ENCODE peak calls at places on chromosomes 11 and 22, in four cellular contexts. O, L, M and A are unnamed samples.

GRCh38 chr11:70511345-70511744 is 113.0 kb downstream of the CTTN start:
- DNase-seq in M (no peak), O (no peak), L (no peak), A (no peak)

GRCh38 chr11:79762271-79762935 is 321.6 kb upstream of the TENM4 start:
- DNase-seq in O (no peak), M (no peak), L (peak), A (no peak)

GRCh38 chr11:31809543-31809856 is 1.6 kb downstream of the PAX6 start:
- DNase-seq in M (no peak), O (no peak), L (no peak), A (no peak)

GRCh38 chr11:102007567-102008437 is 39.4 kb upstream of the CFAP300 start:
- DNase-seq in O (no peak), L (peak), M (no peak), A (peak)

GRCh38 chr11:34840736-34841386 is 75.3 kb downstream of the APIP start:
- DNase-seq in O (no peak), M (no peak), L (no peak), A (no peak)

GRCh38 chr22:35380537-35381423 is at the start of gene HMOX1:
- DNase-seq in L (peak), M (peak), O (peak), A (peak)

GRCh38 chr11:118606157-118606843 is 1.1 kb upstream of the PHLDB1 start:
- DNase-seq in L (no peak), O (no peak), M (no peak), A (no peak)

GRCh38 chr11:69040581-69041260 is 8.0 kb upstream of the TPCN2 start:
- DNase-seq in L (no peak), O (no peak), M (no peak), A (no peak)

GRCh38 chr22:50304528-50305392 is 2.7 kb downstream of the PLXNB2 start:
- DNase-seq in O (no peak), M (no peak), L (no peak), A (no peak)

GRCh38 chr11:11411401-11411985 is 58.4 kb upstream of the CSNK2A3 start:
- DNase-seq in O (no peak), L (no peak), M (no peak), A (no peak)

GRCh38 chr11:82930734-82931133 is 29.2 kb downstream of the DDIAS start:
- DNase-seq in O (no peak), L (no peak), M (no peak), A (no peak)

GRCh38 chr11:86079421-86079820 is 10.5 kb upstream of the PICALM start:
- DNase-seq in L (no peak), O (no peak), M (no peak), A (no peak)

GRCh38 chr11:90701040-90701439 is 478.2 kb upstream of the CHORDC1 start:
- DNase-seq in M (no peak), O (no peak), L (no peak), A (no peak)

GRCh38 chr11:32794439-32794838 is at the start of gene CCDC73:
- DNase-seq in M (no peak), L (no peak), O (no peak), A (no peak)

GRCh38 chr22:44645083-44645482 is 56.9 kb upstream of the PRR5 start:
- DNase-seq in O (no peak), L (no peak), M (no peak), A (no peak)

GRCh38 chr11:120863359-120863758 is 160.5 kb upstream of the TBCEL start:
- DNase-seq in O (no peak), L (no peak), M (no peak), A (no peak)

GRCh38 chr11:27211370-27212127 is 151.5 kb downstream of the CCDC34 start:
- DNase-seq in L (peak), M (no peak), O (no peak), A (no peak)

GRCh38 chr11:23765862-23766261 is 731.0 kb upstream of the LUZP2 start:
- DNase-seq in L (no peak), O (no peak), M (no peak), A (no peak)

GRCh38 chr22:49855491-49855911 is 1.9 kb downstream of the ZBED4 start:
- DNase-seq in L (no peak), O (no peak), M (no peak), A (no peak)

GRCh38 chr11:102010776-102011500 is 36.3 kb upstream of the CFAP300 start:
- DNase-seq in O (no peak), L (peak), M (peak), A (no peak)

GRCh38 chr11:16001899-16002426 is 354.4 kb downstream of the SOX6 start:
- DNase-seq in M (no peak), L (peak), O (no peak), A (no peak)

GRCh38 chr11:64271339-64272132 is 12.9 kb downstream of the BAD start:
- DNase-seq in O (peak), M (peak), L (peak), A (peak)

GRCh38 chr11:117657801-117658200 is 139.2 kb downstream of the DSCAML1 start:
- DNase-seq in O (peak), M (no peak), L (peak), A (no peak)

GRCh38 chr11:1460396-1460795 is 26.2 kb downstream of the MOB2 start:
- DNase-seq in L (no peak), M (peak), O (peak), A (no peak)

GRCh38 chr11:57001674-57002401 is 13.1 kb downstream of the OR5AK2 start:
- DNase-seq in L (no peak), M (no peak), O (no peak), A (no peak)

GRCh38 chr11:638616-639323 is 1.7 kb downstream of the DRD4 start:
- DNase-seq in O (no peak), M (no peak), L (no peak), A (no peak)

GRCh38 chr22:27581241-27581640 is 220.3 kb downstream of the MN1 start:
- DNase-seq in M (no peak), L (no peak), O (no peak), A (no peak)

GRCh38 chr11:34080609-34081008 is 24.8 kb upstream of the NAT10 start:
- DNase-seq in L (no peak), M (no peak), O (no peak), A (no peak)

GRCh38 chr22:43262990-43263644 is 76.2 kb upstream of the TTLL12 start:
- DNase-seq in O (no peak), L (no peak), M (no peak), A (no peak)

GRCh38 chr11:27485930-27486773 is 13.6 kb upstream of the LGR4 start:
- DNase-seq in O (peak), M (no peak), L (peak), A (peak)

GRCh38 chr11:121544956-121545355 is 92.2 kb upstream of the SORL1-AS1 start:
- DNase-seq in O (no peak), L (no peak), M (no peak), A (no peak)

GRCh38 chr11:70498171-70498571 is 99.8 kb downstream of the CTTN start:
- DNase-seq in M (no peak), O (no peak), L (no peak), A (no peak)

GRCh38 chr22:43829904-43830851 is 18.1 kb upstream of the EFCAB6 start:
- DNase-seq in O (no peak), M (peak), L (no peak), A (peak)

GRCh38 chr11:125263268-125263790 is 98.8 kb downstream of the PKNOX2 start:
- DNase-seq in M (peak), L (no peak), O (peak), A (peak)

GRCh38 chr11:83292709-83293435 is 6.7 kb upstream of the CCDC90B start:
- DNase-seq in O (peak), M (no peak), L (peak), A (peak)

GRCh38 chr22:23242473-23243001 is 62.2 kb downstream of the BCR start:
- DNase-seq in O (no peak), M (no peak), L (no peak), A (no peak)

GRCh38 chr11:67302571-67303131 is 679 bp upstream of the SSH3 start:
- DNase-seq in L (no peak), M (no peak), O (no peak), A (no peak)

GRCh38 chr11:75352417-75353206 is 1.2 kb upstream of the ARRB1 start:
- DNase-seq in M (no peak), O (no peak), L (no peak), A (peak)